ENCODE peak calls at places on chromosomes 3 and 15, in ten cellular contexts. K is bronchial epithelial cell, A is GM12865, E is Peyer's patch, S is psoas muscle, L is GM10248, Z is stomach, Q is uterus, X is endothelial cell, G is kidney. C is an unnamed sample.

GRCh38 chr3:55662683-55663082 is 175.6 kb upstream of the WNT5A start:
- DNase-seq in L (no peak), X (no peak), G (no peak), A (no peak), S (no peak), Z (no peak), Q (no peak), E (no peak), K (peak), C (no peak)

GRCh38 chr3:150538324-150539208 is 7.7 kb downstream of the SERP1 start:
- DNase-seq in K (no peak), A (no peak), Z (no peak), L (no peak), G (no peak), X (no peak), S (no peak), Q (no peak), E (no peak), C (no peak)

GRCh38 chr15:70066422-70066821 is 31.3 kb downstream of the TLE3 start:
- DNase-seq in Z (no peak), L (no peak), S (no peak), A (no peak), X (no peak), Q (no peak), E (no peak), K (no peak), G (no peak), C (no peak)

GRCh38 chr3:127275287-127275781 is 12.5 kb downstream of the PRR20G start:
- DNase-seq in A (no peak), S (no peak), G (no peak), L (no peak), E (no peak), X (no peak), K (peak), Z (no peak), Q (no peak), C (no peak)

GRCh38 chr3:195884691-195885035 is 23.7 kb downstream of the TNK2 start:
- DNase-seq in G (peak), S (no peak), L (no peak), X (no peak), Z (no peak), E (no peak), Q (no peak), A (no peak), K (no peak), C (no peak)

GRCh38 chr3:140848675-140849074 is 93.0 kb upstream of the SLC25A36 start:
- DNase-seq in S (no peak), Z (no peak), X (no peak), Q (no peak), E (no peak), K (no peak), L (no peak), G (no peak), A (peak), C (no peak)

GRCh38 chr3:171774516-171774915 is 35.8 kb downstream of the PLD1 start:
- DNase-seq in X (no peak), S (no peak), A (no peak), L (no peak), Z (no peak), E (no peak), K (no peak), G (no peak), Q (no peak), C (no peak)

GRCh38 chr3:63576826-63577225 is 75.6 kb upstream of the SNTN start:
- DNase-seq in A (no peak), L (no peak), K (peak), G (no peak), S (no peak), Q (no peak), E (no peak), Z (no peak), X (no peak), C (no peak)

GRCh38 chr3:13123266-13123665 is 50.0 kb upstream of the IQSEC1 start:
- DNase-seq in E (peak), Q (no peak), K (no peak), A (no peak), X (no peak), Z (no peak), S (no peak), L (no peak), G (peak), C (no peak)

GRCh38 chr15:48798319-48798718 is 12.6 kb downstream of the CEP152 start:
- DNase-seq in Z (no peak), X (no peak), E (no peak), A (no peak), K (no peak), L (no peak), Q (no peak), S (no peak), G (no peak), C (no peak)

GRCh38 chr3:99714146-99714545 is 75.8 kb downstream of the COL8A1 start:
- DNase-seq in G (no peak), E (no peak), X (no peak), A (no peak), S (no peak), K (no peak), L (no peak), Z (no peak), Q (no peak), C (no peak)

GRCh38 chr3:52431459-52432223 is 13.3 kb downstream of the SEMA3G start:
- DNase-seq in A (no peak), E (no peak), X (no peak), Q (peak), S (no peak), Z (no peak), L (no peak), K (no peak), G (peak), C (no peak)

GRCh38 chr3:134368751-134369105 is 5.5 kb downstream of the AMOTL2 start:
- DNase-seq in Q (no peak), G (peak), A (no peak), Z (no peak), S (peak), X (no peak), K (no peak), E (peak), L (no peak), C (no peak)

GRCh38 chr3:184298759-184299487 is at the start of gene PSMD2:
- DNase-seq in A (peak), Q (peak), L (peak), S (peak), G (peak), E (peak), Z (peak), X (peak), K (peak), C (peak)
- TF ChIP-seq CTCF in A (no peak), Q (no peak), L (no peak), S (no peak), G (no peak), E (no peak), Z (no peak), X (no peak), K (no peak), C (no peak)

DNA sequence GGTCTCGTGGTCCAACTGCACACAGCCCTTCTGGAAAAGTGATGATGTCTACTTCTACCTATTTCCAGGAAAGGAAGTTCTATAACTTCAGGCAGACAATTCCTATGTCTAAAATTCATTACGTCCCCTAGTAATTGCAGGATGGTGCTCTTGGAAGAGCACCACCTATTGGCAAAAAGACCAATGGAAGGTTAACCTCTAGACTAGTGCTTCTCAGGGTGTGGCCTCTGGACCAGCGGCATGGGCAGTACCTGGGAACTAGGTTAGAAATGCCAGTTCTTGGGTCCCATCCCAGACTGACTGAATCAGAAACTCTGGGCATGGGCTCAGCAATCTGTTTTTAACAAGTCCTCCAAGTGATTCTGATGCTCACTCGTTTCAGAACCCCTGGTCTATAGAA is 258.3 kb upstream of the ICE2 start:
- DNase-seq in Q (no peak), Z (no peak), S (no peak), G (no peak), E (no peak), X (no peak), K (no peak), A (no peak), L (no peak), C (no peak)
- TF ChIP-seq CTCF in Q (no peak), Z (no peak), S (no peak), G (no peak), E (no peak), X (no peak), K (no peak), A (peak), L (no peak), C (no peak)

GRCh38 chr15:69002783-69003182 is 11.7 kb upstream of the NOX5 start:
- DNase-seq in L (no peak), S (no peak), A (no peak), E (no peak), Z (no peak), G (no peak), Q (no peak), K (no peak), X (no peak), C (no peak)
- TF ChIP-seq CTCF in L (no peak), S (no peak), A (no peak), E (no peak), Z (no peak), G (no peak), Q (no peak), K (no peak), X (no peak), C (no peak)

GRCh38 chr3:166013073-166013679 is 176.0 kb upstream of the BCHE start:
- DNase-seq in Z (no peak), L (no peak), K (peak), S (no peak), G (no peak), A (peak), X (peak), E (no peak), Q (no peak), C (no peak)
- TF ChIP-seq CTCF in Z (no peak), L (peak), K (no peak), S (peak), G (peak), A (peak), X (peak), E (peak), Q (no peak), C (no peak)